ENCODE peak calls at places on chromosomes 1 and 21, in six cellular contexts. One of them, this sample, is unnamed. For H3K4me1, the result is how much of the 10 kb centered on the place peaks cover.

GRCh38 chr1:33383974-33384767 is 46.7 kb downstream of the PHC2 start:
- DNase-seq in H9: no peak
- DNase-seq in IMR-90: peak
- DNase-seq in mesenchymal stem cell: peak
- DNase-seq in neuronal stem cell: no peak
- DNase-seq in H1: no peak
- DNase-seq in this sample: peak

GRCh38 chr1:8871539-8871935 is 6.9 kb downstream of the ENO1 start:
- DNase-seq in H9: no peak
- DNase-seq in IMR-90: no peak
- DNase-seq in mesenchymal stem cell: no peak
- DNase-seq in neuronal stem cell: no peak
- DNase-seq in H1: no peak
- DNase-seq in this sample: no peak

GRCh38 chr1:161096514-161096913 is 1.6 kb upstream of the KLHDC9 start:
- DNase-seq in H9: no peak
- DNase-seq in IMR-90: peak
- DNase-seq in mesenchymal stem cell: peak
- DNase-seq in neuronal stem cell: no peak
- DNase-seq in H1: no peak
- DNase-seq in this sample: peak

GRCh38 chr1:160291248-160292220 is 6.6 kb upstream of the PEX19 start:
- DNase-seq in H9: peak
- DNase-seq in IMR-90: peak
- DNase-seq in mesenchymal stem cell: peak
- DNase-seq in neuronal stem cell: peak
- DNase-seq in H1: no peak
- DNase-seq in this sample: peak

GRCh38 chr21:28492127-28492526 is 500.6 kb downstream of the LTN1 start:
- DNase-seq in H9: no peak
- DNase-seq in IMR-90: no peak
- DNase-seq in mesenchymal stem cell: no peak
- DNase-seq in neuronal stem cell: no peak
- DNase-seq in H1: no peak
- DNase-seq in this sample: no peak

GRCh38 chr21:41241341-41241740 is 73.4 kb downstream of the BACE2 start:
- DNase-seq in H9: no peak
- DNase-seq in IMR-90: no peak
- DNase-seq in mesenchymal stem cell: no peak
- DNase-seq in neuronal stem cell: no peak
- DNase-seq in H1: no peak
- DNase-seq in this sample: no peak

GRCh38 chr1:14228677-14229076 is 369.8 kb upstream of the KAZN start:
- DNase-seq in H9: no peak
- DNase-seq in IMR-90: no peak
- DNase-seq in mesenchymal stem cell: no peak
- DNase-seq in neuronal stem cell: no peak
- DNase-seq in H1: no peak
- DNase-seq in this sample: no peak

GRCh38 chr1:221740260-221740830 is 1.5 kb downstream of the DUSP10 start:
- DNase-seq in H9: no peak
- DNase-seq in IMR-90: no peak
- DNase-seq in mesenchymal stem cell: no peak
- DNase-seq in neuronal stem cell: no peak
- DNase-seq in H1: no peak
- DNase-seq in this sample: no peak

GRCh38 chr1:8097077-8097799 is 71.1 kb upstream of the ERRFI1 start:
- DNase-seq in H9: no peak
- DNase-seq in IMR-90: peak
- DNase-seq in mesenchymal stem cell: peak
- DNase-seq in neuronal stem cell: no peak
- DNase-seq in H1: no peak
- DNase-seq in this sample: peak

GRCh38 chr1:177959793-177960515 is 9.9 kb downstream of the SEC16B start:
- DNase-seq in H9: no peak
- DNase-seq in IMR-90: peak
- DNase-seq in mesenchymal stem cell: peak
- DNase-seq in neuronal stem cell: no peak
- DNase-seq in H1: no peak
- DNase-seq in this sample: peak

GRCh38 chr1:66540434-66541032 is 6.6 kb downstream of the SGIP1 start:
- DNase-seq in H9: no peak
- DNase-seq in IMR-90: peak
- DNase-seq in mesenchymal stem cell: peak
- DNase-seq in neuronal stem cell: no peak
- DNase-seq in H1: no peak
- DNase-seq in this sample: no peak

GRCh38 chr1:26027716-26028489 is 6.3 kb downstream of the EXTL1 start:
- DNase-seq in H9: no peak
- DNase-seq in IMR-90: no peak
- DNase-seq in mesenchymal stem cell: no peak
- DNase-seq in neuronal stem cell: no peak
- DNase-seq in H1: no peak
- DNase-seq in this sample: no peak

GRCh38 chr1:94382163-94382562 is 36.0 kb upstream of the ABCD3 start:
- DNase-seq in H9: no peak
- DNase-seq in IMR-90: no peak
- DNase-seq in mesenchymal stem cell: no peak
- DNase-seq in neuronal stem cell: no peak
- DNase-seq in H1: no peak
- DNase-seq in this sample: peak

GRCh38 chr1:234620786-234621468 is 10.9 kb upstream of the IRF2BP2 start:
- DNase-seq in H9: no peak
- DNase-seq in IMR-90: no peak
- DNase-seq in mesenchymal stem cell: no peak
- DNase-seq in neuronal stem cell: no peak
- DNase-seq in H1: no peak
- DNase-seq in this sample: no peak
- H2AK5ac ChIP-seq in H9: no peak
- H2AK5ac ChIP-seq in IMR-90: peak
- H2AK5ac ChIP-seq in mesenchymal stem cell: peak
- H2AK5ac ChIP-seq in neuronal stem cell: no peak
- H2AK5ac ChIP-seq in H1: no peak
- H2AK5ac ChIP-seq in this sample: no peak

GRCh38 chr1:92975551-92976232 is 14.4 kb upstream of the DIPK1A start:
- DNase-seq in H9: no peak
- DNase-seq in IMR-90: no peak
- DNase-seq in mesenchymal stem cell: no peak
- DNase-seq in neuronal stem cell: no peak
- DNase-seq in H1: no peak
- DNase-seq in this sample: no peak
- H3K4me1 ChIP-seq in H9: under half
- H3K4me1 ChIP-seq in IMR-90: under half
- H3K4me1 ChIP-seq in mesenchymal stem cell: under half
- H3K4me1 ChIP-seq in neuronal stem cell: under half
- H3K4me1 ChIP-seq in H1: under half
- H3K4me1 ChIP-seq in this sample: under half

GRCh38 chr1:4928186-4928585 is 273.8 kb downstream of the AJAP1 start:
- DNase-seq in H9: no peak
- DNase-seq in IMR-90: no peak
- DNase-seq in mesenchymal stem cell: no peak
- DNase-seq in neuronal stem cell: no peak
- DNase-seq in H1: no peak
- DNase-seq in this sample: no peak
- H3K14ac ChIP-seq in H9: no peak
- H3K14ac ChIP-seq in IMR-90: no peak
- H3K14ac ChIP-seq in mesenchymal stem cell: no peak
- H3K14ac ChIP-seq in neuronal stem cell: no peak
- H3K14ac ChIP-seq in H1: no peak
- H3K14ac ChIP-seq in this sample: no peak

DNA sequence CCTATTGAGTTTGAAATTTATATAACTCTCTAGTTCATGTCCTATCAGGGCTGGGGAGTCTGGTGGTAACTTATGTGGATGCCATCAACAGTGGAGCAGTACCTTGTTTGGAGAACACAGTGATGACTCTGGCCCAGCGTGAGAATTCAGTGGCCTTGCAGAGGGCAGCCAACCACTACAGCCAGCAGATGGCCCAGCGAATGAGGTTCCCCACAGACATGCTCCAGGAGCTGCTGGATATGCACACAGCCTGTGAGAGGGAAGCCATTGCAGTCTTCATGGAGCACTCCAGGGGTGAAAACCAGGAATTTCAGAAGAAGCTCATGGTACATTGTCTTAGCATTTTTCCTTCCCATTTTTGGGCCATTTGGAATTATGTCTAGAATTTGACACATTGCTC is 32.0 kb upstream of the GBP6 start:
- DNase-seq in H9: no peak
- DNase-seq in IMR-90: no peak
- DNase-seq in mesenchymal stem cell: no peak
- DNase-seq in neuronal stem cell: no peak
- DNase-seq in H1: no peak
- DNase-seq in this sample: no peak
- H2AK5ac ChIP-seq in H9: no peak
- H2AK5ac ChIP-seq in IMR-90: no peak
- H2AK5ac ChIP-seq in mesenchymal stem cell: no peak
- H2AK5ac ChIP-seq in neuronal stem cell: no peak
- H2AK5ac ChIP-seq in H1: no peak
- H2AK5ac ChIP-seq in this sample: no peak

DNA sequence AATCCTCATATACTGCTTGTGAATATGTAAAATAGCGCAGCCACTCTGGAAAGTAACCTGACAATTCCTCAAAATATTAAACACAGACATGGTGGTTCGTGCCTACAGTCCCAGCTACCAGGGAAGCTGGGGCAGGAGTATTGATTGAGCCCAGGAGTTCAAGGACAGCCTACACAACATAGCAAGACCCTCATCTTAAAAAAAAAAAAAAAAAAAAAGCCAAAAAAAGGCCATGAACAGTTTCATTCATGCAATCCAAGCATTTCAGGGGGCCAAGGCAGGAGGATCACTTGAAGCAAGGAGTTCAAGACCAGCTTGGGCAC is 4.6 kb downstream of the USP48 start:
- DNase-seq in H9: no peak
- DNase-seq in IMR-90: no peak
- DNase-seq in mesenchymal stem cell: no peak
- DNase-seq in neuronal stem cell: no peak
- DNase-seq in H1: no peak
- DNase-seq in this sample: no peak
- H3K4me1 ChIP-seq in H9: under half
- H3K4me1 ChIP-seq in IMR-90: under half
- H3K4me1 ChIP-seq in mesenchymal stem cell: under half
- H3K4me1 ChIP-seq in neuronal stem cell: under half
- H3K4me1 ChIP-seq in H1: under half
- H3K4me1 ChIP-seq in this sample: under half

DNA sequence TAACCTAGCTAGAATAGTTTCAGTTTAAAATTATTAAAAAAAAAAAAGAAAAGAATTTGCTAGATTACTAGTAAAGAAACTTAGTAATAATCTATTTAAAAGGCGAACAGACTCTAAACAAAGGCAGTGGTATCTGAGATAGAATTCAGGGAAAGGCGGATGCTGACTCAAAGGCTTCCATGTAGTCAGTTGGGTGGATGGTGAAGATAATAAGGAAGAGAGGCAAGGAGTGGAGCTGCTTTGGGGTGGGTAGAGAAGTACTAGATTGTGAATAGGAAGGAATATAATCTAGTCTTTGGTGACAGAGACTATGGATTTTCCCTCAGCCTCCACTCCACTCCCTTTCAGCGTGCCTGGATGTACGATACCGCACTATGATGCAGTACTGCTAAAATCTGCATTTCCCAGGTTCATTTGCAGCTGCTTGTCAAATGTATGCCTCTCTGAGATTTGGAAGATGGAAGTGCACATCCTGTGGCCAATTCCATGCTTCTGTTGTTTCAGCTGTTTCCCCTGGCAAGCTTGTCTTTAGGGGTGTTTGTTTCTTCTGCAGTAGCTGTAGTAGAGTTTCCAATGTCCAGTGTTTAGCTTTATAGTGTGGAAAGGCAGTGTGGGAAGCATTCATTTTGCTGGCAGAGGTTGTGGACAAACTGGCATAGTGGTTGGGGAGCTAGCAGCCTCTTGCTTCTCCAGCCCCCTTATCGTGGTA is 184.6 kb upstream of the NRIP1 start:
- DNase-seq in H9: no peak
- DNase-seq in IMR-90: peak
- DNase-seq in mesenchymal stem cell: no peak
- DNase-seq in neuronal stem cell: no peak
- DNase-seq in H1: no peak
- DNase-seq in this sample: no peak
- H3K14ac ChIP-seq in H9: no peak
- H3K14ac ChIP-seq in IMR-90: no peak
- H3K14ac ChIP-seq in mesenchymal stem cell: no peak
- H3K14ac ChIP-seq in neuronal stem cell: no peak
- H3K14ac ChIP-seq in H1: no peak
- H3K14ac ChIP-seq in this sample: no peak

DNA sequence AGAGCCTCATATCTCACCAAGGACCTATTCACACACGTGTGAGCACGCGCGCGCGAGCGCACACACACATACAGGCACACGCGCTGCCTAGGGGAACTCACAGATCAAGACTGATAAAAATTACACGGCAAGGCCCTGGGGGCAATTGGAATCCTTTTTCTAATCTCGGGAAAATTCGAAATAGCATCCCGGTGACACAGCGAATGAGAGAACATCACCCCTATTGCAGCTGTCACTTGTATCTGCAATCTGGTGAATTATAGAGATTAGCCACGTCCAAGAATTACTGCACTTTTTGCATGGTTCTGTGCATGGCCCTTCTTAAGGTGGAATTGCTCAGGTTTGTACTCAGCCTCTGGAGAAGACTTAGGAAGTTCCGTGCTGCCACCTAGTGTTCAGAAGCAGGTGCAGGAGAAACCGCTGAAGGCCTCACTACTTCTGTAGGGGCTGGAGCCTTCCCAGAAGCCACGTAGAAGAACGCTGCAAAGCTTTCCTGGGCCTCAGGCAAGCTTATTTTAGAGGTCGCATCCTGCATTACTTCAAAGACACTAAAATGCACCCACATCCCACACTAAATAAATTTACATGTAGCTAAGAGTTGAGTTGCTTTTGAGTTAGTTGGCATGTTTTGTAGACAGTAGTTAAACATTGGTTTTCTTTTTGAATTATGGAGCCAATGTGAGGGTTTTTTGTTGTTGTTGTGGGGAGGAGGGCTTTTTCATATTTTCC is 229.2 kb upstream of the CAMK1G start:
- DNase-seq in H9: peak
- DNase-seq in IMR-90: peak
- DNase-seq in mesenchymal stem cell: peak
- DNase-seq in neuronal stem cell: peak
- DNase-seq in H1: peak
- DNase-seq in this sample: peak
- H2AK5ac ChIP-seq in H9: no peak
- H2AK5ac ChIP-seq in IMR-90: no peak
- H2AK5ac ChIP-seq in mesenchymal stem cell: no peak
- H2AK5ac ChIP-seq in neuronal stem cell: no peak
- H2AK5ac ChIP-seq in H1: no peak
- H2AK5ac ChIP-seq in this sample: no peak

DNA sequence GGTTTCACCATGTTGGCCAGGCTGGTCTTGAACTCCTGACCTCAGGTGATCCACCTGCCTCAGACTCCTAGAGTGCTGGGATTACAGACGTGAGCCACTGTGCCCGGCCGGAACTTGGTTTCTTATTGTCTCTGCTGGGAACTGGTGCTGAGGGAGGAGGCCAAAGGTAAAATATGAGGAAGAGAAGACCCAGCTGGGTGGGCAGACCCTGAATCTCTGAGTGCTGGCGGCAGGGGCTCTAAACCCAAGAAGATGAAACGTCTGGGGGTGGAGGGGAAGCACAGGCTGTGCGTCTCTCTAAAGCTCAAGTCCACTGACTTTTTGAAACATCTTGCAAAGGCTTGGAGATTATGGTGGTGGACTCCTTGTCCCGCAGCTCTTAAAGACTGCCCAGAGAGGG is 82.0 kb upstream of the TLR5 start:
- DNase-seq in H9: peak
- DNase-seq in IMR-90: no peak
- DNase-seq in mesenchymal stem cell: no peak
- DNase-seq in neuronal stem cell: no peak
- DNase-seq in H1: no peak
- DNase-seq in this sample: no peak
- H3K4me1 ChIP-seq in H9: under half
- H3K4me1 ChIP-seq in IMR-90: under half
- H3K4me1 ChIP-seq in mesenchymal stem cell: under half
- H3K4me1 ChIP-seq in neuronal stem cell: under half
- H3K4me1 ChIP-seq in H1: under half
- H3K4me1 ChIP-seq in this sample: under half